ENCODE peak calls at places on chromosomes 5 and 9, in eight cellular contexts. One of them, this sample, is unnamed.
A peak's percentile ranks its signal among the peaks of the same experiment; 100 is the strongest.

GRCh38 chr5:56601641-56602071 is 213.7 kb upstream of the MAP3K1 start:
- DNase-seq in HCT116: no peak
- DNase-seq in tibial artery: no peak
- DNase-seq in astrocyte: peak; percentile 71
- DNase-seq in dorsolateral prefrontal cortex: no peak
- DNase-seq in H9: no peak
- DNase-seq in CD8-positive, alpha-beta T cell: no peak
- DNase-seq in coronary artery: no peak
- DNase-seq in this sample: no peak

GRCh38 chr5:172706796-172707195 is 64.2 kb downstream of the DUSP1 start:
- DNase-seq in HCT116: no peak
- DNase-seq in tibial artery: no peak
- DNase-seq in astrocyte: no peak
- DNase-seq in dorsolateral prefrontal cortex: no peak
- DNase-seq in H9: no peak
- DNase-seq in CD8-positive, alpha-beta T cell: no peak
- DNase-seq in coronary artery: no peak
- DNase-seq in this sample: no peak

GRCh38 chr5:172383231-172383802 is 71.0 kb downstream of the SH3PXD2B start:
- DNase-seq in HCT116: no peak
- DNase-seq in tibial artery: no peak
- DNase-seq in astrocyte: peak; percentile 80
- DNase-seq in dorsolateral prefrontal cortex: no peak
- DNase-seq in H9: no peak
- DNase-seq in CD8-positive, alpha-beta T cell: no peak
- DNase-seq in coronary artery: no peak
- DNase-seq in this sample: no peak

GRCh38 chr9:107625383-107625984 is 135.9 kb upstream of the KLF4 start:
- DNase-seq in HCT116: no peak
- DNase-seq in tibial artery: no peak
- DNase-seq in astrocyte: no peak
- DNase-seq in dorsolateral prefrontal cortex: no peak
- DNase-seq in H9: no peak
- DNase-seq in CD8-positive, alpha-beta T cell: no peak
- DNase-seq in coronary artery: no peak
- DNase-seq in this sample: no peak

GRCh38 chr5:120055858-120056257 is 408.2 kb upstream of the PRR16 start:
- DNase-seq in HCT116: peak; percentile 4
- DNase-seq in tibial artery: no peak
- DNase-seq in astrocyte: peak; percentile 36
- DNase-seq in dorsolateral prefrontal cortex: no peak
- DNase-seq in H9: no peak
- DNase-seq in CD8-positive, alpha-beta T cell: no peak
- DNase-seq in coronary artery: no peak
- DNase-seq in this sample: no peak

GRCh38 chr9:90916147-90916734 is 114.6 kb downstream of the SYK start:
- DNase-seq in HCT116: no peak
- DNase-seq in tibial artery: no peak
- DNase-seq in astrocyte: no peak
- DNase-seq in dorsolateral prefrontal cortex: no peak
- DNase-seq in H9: no peak
- DNase-seq in CD8-positive, alpha-beta T cell: no peak
- DNase-seq in coronary artery: no peak
- DNase-seq in this sample: no peak

GRCh38 chr5:110346893-110347358 is 379.5 kb downstream of the TMEM232 start:
- DNase-seq in HCT116: no peak
- DNase-seq in tibial artery: no peak
- DNase-seq in astrocyte: no peak
- DNase-seq in dorsolateral prefrontal cortex: no peak
- DNase-seq in H9: no peak
- DNase-seq in CD8-positive, alpha-beta T cell: no peak
- DNase-seq in coronary artery: no peak
- DNase-seq in this sample: no peak

GRCh38 chr5:95986001-95986400 is 24.4 kb upstream of the ELL2 start:
- DNase-seq in HCT116: no peak
- DNase-seq in tibial artery: no peak
- DNase-seq in astrocyte: peak; percentile 53
- DNase-seq in dorsolateral prefrontal cortex: no peak
- DNase-seq in H9: no peak
- DNase-seq in CD8-positive, alpha-beta T cell: no peak
- DNase-seq in coronary artery: no peak
- DNase-seq in this sample: no peak

GRCh38 chr5:80408475-80408875 is 611 bp downstream of the ZFYVE16 start:
- DNase-seq in HCT116: no peak
- DNase-seq in tibial artery: peak; percentile 42
- DNase-seq in astrocyte: peak; percentile 35
- DNase-seq in dorsolateral prefrontal cortex: peak; percentile 58
- DNase-seq in H9: peak; percentile 76
- DNase-seq in CD8-positive, alpha-beta T cell: peak; percentile 15
- DNase-seq in coronary artery: no peak
- DNase-seq in this sample: peak; percentile 89

GRCh38 chr5:41527201-41527779 is 16.9 kb upstream of the PLCXD3 start:
- DNase-seq in HCT116: peak; percentile 33
- DNase-seq in tibial artery: no peak
- DNase-seq in astrocyte: peak; percentile 100
- DNase-seq in dorsolateral prefrontal cortex: no peak
- DNase-seq in H9: no peak
- DNase-seq in CD8-positive, alpha-beta T cell: no peak
- DNase-seq in coronary artery: peak; percentile 76
- DNase-seq in this sample: no peak

GRCh38 chr9:20620658-20621552 is 1.4 kb downstream of the MLLT3 start:
- DNase-seq in HCT116: no peak
- DNase-seq in tibial artery: peak; percentile 31
- DNase-seq in astrocyte: peak; percentile 39
- DNase-seq in dorsolateral prefrontal cortex: peak; percentile 40
- DNase-seq in H9: peak; percentile 42
- DNase-seq in CD8-positive, alpha-beta T cell: peak; percentile 47
- DNase-seq in coronary artery: no peak
- DNase-seq in this sample: peak; percentile 68

GRCh38 chr9:20621553-20622329 is 558 bp downstream of the MLLT3 start:
- DNase-seq in HCT116: no peak
- DNase-seq in tibial artery: peak; percentile 80
- DNase-seq in astrocyte: peak; percentile 75
- DNase-seq in dorsolateral prefrontal cortex: peak; percentile 82
- DNase-seq in H9: peak; percentile 69
- DNase-seq in CD8-positive, alpha-beta T cell: peak; percentile 72
- DNase-seq in coronary artery: peak; percentile 81
- DNase-seq in this sample: peak; percentile 83

GRCh38 chr9:20616808-20617207 is 5.5 kb downstream of the MLLT3 start:
- DNase-seq in HCT116: no peak
- DNase-seq in tibial artery: no peak
- DNase-seq in astrocyte: no peak
- DNase-seq in dorsolateral prefrontal cortex: no peak
- DNase-seq in H9: no peak
- DNase-seq in CD8-positive, alpha-beta T cell: no peak
- DNase-seq in coronary artery: no peak
- DNase-seq in this sample: no peak

GRCh38 chr9:20619492-20619860 is 2.8 kb downstream of the MLLT3 start:
- DNase-seq in HCT116: no peak
- DNase-seq in tibial artery: no peak
- DNase-seq in astrocyte: no peak
- DNase-seq in dorsolateral prefrontal cortex: no peak
- DNase-seq in H9: no peak
- DNase-seq in CD8-positive, alpha-beta T cell: no peak
- DNase-seq in coronary artery: no peak
- DNase-seq in this sample: no peak

DNA sequence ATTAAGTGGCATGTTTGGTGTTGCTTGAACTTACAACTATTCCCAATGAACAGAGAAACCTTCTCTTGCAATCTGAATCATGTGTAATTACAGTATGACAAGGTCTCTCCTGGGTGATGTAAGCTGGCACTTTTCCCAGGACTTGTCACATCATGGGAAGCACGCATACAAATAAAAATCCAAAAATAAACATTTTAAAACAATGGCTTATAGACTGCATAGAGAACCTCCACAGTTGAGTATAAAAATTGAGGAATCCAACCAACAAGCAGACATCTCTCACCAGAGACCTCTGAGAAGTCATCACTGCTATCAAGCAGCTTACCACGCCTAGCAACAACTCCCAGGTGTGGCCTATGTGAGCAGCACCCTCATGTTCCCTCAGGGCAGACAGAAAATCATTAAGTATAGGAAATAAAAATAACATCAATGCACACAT is 3.9 kb downstream of the MLLT3 start:
- DNase-seq in HCT116: no peak
- DNase-seq in tibial artery: no peak
- DNase-seq in astrocyte: peak; percentile 29
- DNase-seq in dorsolateral prefrontal cortex: no peak
- DNase-seq in H9: no peak
- DNase-seq in CD8-positive, alpha-beta T cell: no peak
- DNase-seq in coronary artery: no peak
- DNase-seq in this sample: no peak
- H3K27ac ChIP-seq in HCT116: no peak overlapping the region
- H3K27ac ChIP-seq in tibial artery: no peak overlapping the region
- H3K27ac ChIP-seq in astrocyte: no peak overlapping the region
- H3K27ac ChIP-seq in dorsolateral prefrontal cortex: peak overlapping the region; percentile 10
- H3K27ac ChIP-seq in H9: no peak overlapping the region
- H3K27ac ChIP-seq in CD8-positive, alpha-beta T cell: no peak overlapping the region
- H3K27ac ChIP-seq in coronary artery: no peak overlapping the region
- H3K27ac ChIP-seq in this sample: no peak overlapping the region

GRCh38 chr9:4020747-4021296 is 279.0 kb downstream of the GLIS3 start:
- DNase-seq in HCT116: no peak
- DNase-seq in tibial artery: no peak
- DNase-seq in astrocyte: no peak
- DNase-seq in dorsolateral prefrontal cortex: no peak
- DNase-seq in H9: no peak
- DNase-seq in CD8-positive, alpha-beta T cell: no peak
- DNase-seq in coronary artery: no peak
- DNase-seq in this sample: no peak

GRCh38 chr9:4020038-4020746 is 279.7 kb downstream of the GLIS3 start:
- DNase-seq in HCT116: no peak
- DNase-seq in tibial artery: no peak
- DNase-seq in astrocyte: peak; percentile 26
- DNase-seq in dorsolateral prefrontal cortex: no peak
- DNase-seq in H9: no peak
- DNase-seq in CD8-positive, alpha-beta T cell: no peak
- DNase-seq in coronary artery: no peak
- DNase-seq in this sample: no peak

GRCh38 chr9:4021621-4022213 is 278.2 kb downstream of the GLIS3 start:
- DNase-seq in HCT116: no peak
- DNase-seq in tibial artery: no peak
- DNase-seq in astrocyte: no peak
- DNase-seq in dorsolateral prefrontal cortex: no peak
- DNase-seq in H9: no peak
- DNase-seq in CD8-positive, alpha-beta T cell: no peak
- DNase-seq in coronary artery: no peak
- DNase-seq in this sample: no peak

GRCh38 chr9:4012446-4012845 is 287.4 kb downstream of the GLIS3 start:
- DNase-seq in HCT116: no peak
- DNase-seq in tibial artery: no peak
- DNase-seq in astrocyte: peak; percentile 73
- DNase-seq in dorsolateral prefrontal cortex: no peak
- DNase-seq in H9: no peak
- DNase-seq in CD8-positive, alpha-beta T cell: no peak
- DNase-seq in coronary artery: no peak
- DNase-seq in this sample: no peak

GRCh38 chr9:4016789-4017188 is 283.1 kb downstream of the GLIS3 start:
- DNase-seq in HCT116: no peak
- DNase-seq in tibial artery: no peak
- DNase-seq in astrocyte: no peak
- DNase-seq in dorsolateral prefrontal cortex: no peak
- DNase-seq in H9: no peak
- DNase-seq in CD8-positive, alpha-beta T cell: no peak
- DNase-seq in coronary artery: no peak
- DNase-seq in this sample: no peak
- H3K27ac ChIP-seq in HCT116: no peak overlapping the region
- H3K27ac ChIP-seq in tibial artery: no peak overlapping the region
- H3K27ac ChIP-seq in astrocyte: no peak overlapping the region
- H3K27ac ChIP-seq in dorsolateral prefrontal cortex: no peak overlapping the region
- H3K27ac ChIP-seq in H9: no peak overlapping the region
- H3K27ac ChIP-seq in CD8-positive, alpha-beta T cell: no peak overlapping the region
- H3K27ac ChIP-seq in coronary artery: no peak overlapping the region
- H3K27ac ChIP-seq in this sample: no peak overlapping the region

GRCh38 chr9:96885424-96885823 is 31.1 kb upstream of the ZNF782 start:
- DNase-seq in HCT116: no peak
- DNase-seq in tibial artery: no peak
- DNase-seq in astrocyte: no peak
- DNase-seq in dorsolateral prefrontal cortex: no peak
- DNase-seq in H9: no peak
- DNase-seq in CD8-positive, alpha-beta T cell: no peak
- DNase-seq in coronary artery: no peak
- DNase-seq in this sample: no peak

GRCh38 chr9:96888591-96888990 is 34.3 kb upstream of the ZNF782 start:
- DNase-seq in HCT116: no peak
- DNase-seq in tibial artery: no peak
- DNase-seq in astrocyte: no peak
- DNase-seq in dorsolateral prefrontal cortex: no peak
- DNase-seq in H9: no peak
- DNase-seq in CD8-positive, alpha-beta T cell: no peak
- DNase-seq in coronary artery: no peak
- DNase-seq in this sample: no peak

GRCh38 chr9:96883922-96884321 is 29.6 kb upstream of the ZNF782 start:
- DNase-seq in HCT116: no peak
- DNase-seq in tibial artery: no peak
- DNase-seq in astrocyte: no peak
- DNase-seq in dorsolateral prefrontal cortex: no peak
- DNase-seq in H9: no peak
- DNase-seq in CD8-positive, alpha-beta T cell: no peak
- DNase-seq in coronary artery: no peak
- DNase-seq in this sample: no peak

GRCh38 chr9:96884443-96884842 is 30.1 kb upstream of the ZNF782 start:
- DNase-seq in HCT116: peak; percentile 92
- DNase-seq in tibial artery: no peak
- DNase-seq in astrocyte: peak; percentile 72
- DNase-seq in dorsolateral prefrontal cortex: no peak
- DNase-seq in H9: no peak
- DNase-seq in CD8-positive, alpha-beta T cell: no peak
- DNase-seq in coronary artery: no peak
- DNase-seq in this sample: no peak
- H3K27ac ChIP-seq in HCT116: peak overlapping the region; percentile 35
- H3K27ac ChIP-seq in tibial artery: no peak overlapping the region
- H3K27ac ChIP-seq in astrocyte: no peak overlapping the region
- H3K27ac ChIP-seq in dorsolateral prefrontal cortex: no peak overlapping the region
- H3K27ac ChIP-seq in H9: no peak overlapping the region
- H3K27ac ChIP-seq in CD8-positive, alpha-beta T cell: no peak overlapping the region
- H3K27ac ChIP-seq in coronary artery: no peak overlapping the region
- H3K27ac ChIP-seq in this sample: no peak overlapping the region

GRCh38 chr5:131305906-131306305 is 42.1 kb downstream of the CDC42SE2 start:
- DNase-seq in HCT116: no peak
- DNase-seq in tibial artery: no peak
- DNase-seq in astrocyte: peak; percentile 75
- DNase-seq in dorsolateral prefrontal cortex: no peak
- DNase-seq in H9: no peak
- DNase-seq in CD8-positive, alpha-beta T cell: no peak
- DNase-seq in coronary artery: no peak
- DNase-seq in this sample: no peak

GRCh38 chr5:131302506-131302905 is 38.7 kb downstream of the CDC42SE2 start:
- DNase-seq in HCT116: no peak
- DNase-seq in tibial artery: no peak
- DNase-seq in astrocyte: no peak
- DNase-seq in dorsolateral prefrontal cortex: no peak
- DNase-seq in H9: no peak
- DNase-seq in CD8-positive, alpha-beta T cell: no peak
- DNase-seq in coronary artery: no peak
- DNase-seq in this sample: no peak

GRCh38 chr5:131303537-131303936 is 39.7 kb downstream of the CDC42SE2 start:
- DNase-seq in HCT116: no peak
- DNase-seq in tibial artery: no peak
- DNase-seq in astrocyte: peak; percentile 63
- DNase-seq in dorsolateral prefrontal cortex: no peak
- DNase-seq in H9: no peak
- DNase-seq in CD8-positive, alpha-beta T cell: no peak
- DNase-seq in coronary artery: no peak
- DNase-seq in this sample: no peak

GRCh38 chr5:131305138-131305650 is 41.3 kb downstream of the CDC42SE2 start:
- DNase-seq in HCT116: no peak
- DNase-seq in tibial artery: no peak
- DNase-seq in astrocyte: no peak
- DNase-seq in dorsolateral prefrontal cortex: no peak
- DNase-seq in H9: no peak
- DNase-seq in CD8-positive, alpha-beta T cell: no peak
- DNase-seq in coronary artery: no peak
- DNase-seq in this sample: no peak

GRCh38 chr5:131304414-131304813 is 40.6 kb downstream of the CDC42SE2 start:
- DNase-seq in HCT116: no peak
- DNase-seq in tibial artery: no peak
- DNase-seq in astrocyte: no peak
- DNase-seq in dorsolateral prefrontal cortex: no peak
- DNase-seq in H9: no peak
- DNase-seq in CD8-positive, alpha-beta T cell: no peak
- DNase-seq in coronary artery: no peak
- DNase-seq in this sample: no peak
- H3K27ac ChIP-seq in HCT116: no peak overlapping the region
- H3K27ac ChIP-seq in tibial artery: no peak overlapping the region
- H3K27ac ChIP-seq in astrocyte: no peak overlapping the region
- H3K27ac ChIP-seq in dorsolateral prefrontal cortex: no peak overlapping the region
- H3K27ac ChIP-seq in H9: no peak overlapping the region
- H3K27ac ChIP-seq in CD8-positive, alpha-beta T cell: no peak overlapping the region
- H3K27ac ChIP-seq in coronary artery: no peak overlapping the region
- H3K27ac ChIP-seq in this sample: no peak overlapping the region